ENCODE peak calls at places on chromosome 15, in four cellular contexts. W is HCT116, J is uterus, F is gastrocnemius medialis. P is an unnamed sample.

GRCh38 chr15:28023422-28023821 is 75.7 kb downstream of the OCA2 start:
- DNase-seq in F (no peak), J (no peak), W (no peak), P (no peak)

GRCh38 chr15:63606333-63606732 is 9.1 kb downstream of the FBXL22 start:
- DNase-seq in F (no peak), W (no peak), J (no peak), P (no peak)

GRCh38 chr15:68391084-68391483 is 40.9 kb downstream of the ITGA11 start:
- DNase-seq in J (peak; percentile 10), W (no peak), F (no peak), P (no peak)

GRCh38 chr15:98959640-98960007 is 48.0 kb downstream of the PGPEP1L start:
- DNase-seq in W (no peak), F (no peak), J (no peak), P (no peak)

GRCh38 chr15:57327985-57328471 is 48.3 kb upstream of the CGNL1 start:
- DNase-seq in J (peak; percentile 45), W (no peak), F (peak; percentile 39), P (no peak)

GRCh38 chr15:76149291-76149910 is 89.6 kb downstream of the TMEM266 start:
- DNase-seq in J (no peak), F (no peak), W (no peak), P (no peak)

GRCh38 chr15:79129235-79129634 is 38.7 kb upstream of the RASGRF1 start:
- DNase-seq in F (no peak), W (no peak), J (no peak), P (no peak)

GRCh38 chr15:68054658-68055223 is 626 bp downstream of the PIAS1 start:
- DNase-seq in F (peak; percentile 31), W (no peak), J (peak; percentile 44), P (no peak)

GRCh38 chr15:41922353-41922752 is 28.5 kb upstream of the SPTBN5 start:
- DNase-seq in W (no peak), J (no peak), F (no peak), P (no peak)

GRCh38 chr15:37096878-37097568 is 3.3 kb downstream of the MEIS2 start:
- DNase-seq in W (no peak), F (no peak), J (no peak), P (no peak)

GRCh38 chr15:37094542-37095196 is 5.7 kb downstream of the MEIS2 start:
- DNase-seq in J (no peak), F (no peak), W (no peak), P (no peak)

GRCh38 chr15:37095993-37096877 is 4.1 kb downstream of the MEIS2 start:
- DNase-seq in W (no peak), F (no peak), J (peak; percentile 26), P (no peak)

GRCh38 chr15:37093480-37094410 is 6.6 kb downstream of the MEIS2 start:
- DNase-seq in J (no peak), F (no peak), W (no peak), P (no peak)

GRCh38 chr15:37095197-37095992 is 5.0 kb downstream of the MEIS2 start:
- DNase-seq in W (no peak), J (peak; percentile 39), F (no peak), P (no peak)
- H3K4me3 ChIP-seq in W (no peak overlapping the region), J (peak overlapping the region; percentile 66), F (peak overlapping the region; percentile 93), P (no peak overlapping the region)

GRCh38 chr15:43473885-43474284 is 19.1 kb downstream of the TP53BP1 start:
- DNase-seq in J (no peak), W (no peak), F (no peak), P (no peak)
- H3K36me3 ChIP-seq in J (no peaks in the 10 kb centered on the region), W (peaks cover 48% of the 10 kb centered on the region), F (peaks cover 68% of the 10 kb centered on the region), P (peaks cover 14% of the 10 kb centered on the region)

GRCh38 chr15:51969728-51970127 is 1.9 kb downstream of the LEO1 start:
- DNase-seq in W (no peak), F (no peak), J (no peak), P (no peak)
- H3K4me3 ChIP-seq in W (peak overlapping the region; percentile 99), F (no peak overlapping the region), J (no peak overlapping the region), P (peak overlapping the region; percentile 94)

GRCh38 chr15:88624971-88625290 is 3.8 kb downstream of the AEN start:
- DNase-seq in F (no peak), W (no peak), J (no peak), P (no peak)
- H3K36me3 ChIP-seq in F (peaks cover 37% of the 10 kb centered on the region), W (peaks cover 42% of the 10 kb centered on the region), J (no peaks in the 10 kb centered on the region), P (peaks cover 39% of the 10 kb centered on the region)

GRCh38 chr15:30922469-30923311 is 19.0 kb downstream of the FAN1 start:
- DNase-seq in F (no peak), J (no peak), W (peak; percentile 6), P (no peak)
- H3K4me3 ChIP-seq in F (no peak overlapping the region), J (no peak overlapping the region), W (no peak overlapping the region), P (no peak overlapping the region)

GRCh38 chr15:30941520-30941919 is 37.8 kb downstream of the FAN1 start:
- DNase-seq in J (no peak), W (no peak), F (no peak), P (no peak)
- H3K36me3 ChIP-seq in J (no peaks in the 10 kb centered on the region), W (peaks cover 28% of the 10 kb centered on the region), F (peaks cover 96% of the 10 kb centered on the region), P (peaks cover 19% of the 10 kb centered on the region)

P was measured in keratinocyte.